ENCODE peak calls at places on chromosome 12, in six cellular contexts. T is transverse colon, I is stomach, B is HepG2, X is K562, A is sigmoid colon. R is an unnamed sample.

GRCh38 chr12:93127107-93127560 is 198.0 kb upstream of the EEA1 start:
- DNase-seq in T (no peak), I (no peak), B (no peak), X (no peak), A (no peak), R (no peak)

GRCh38 chr12:127383281-127383680 is 883.7 kb upstream of the TMEM132C start:
- DNase-seq in T (no peak), I (no peak), B (no peak), X (no peak), A (no peak), R (no peak)

GRCh38 chr12:67919406-67919805 is 69.8 kb upstream of the IFNG-AS1 start:
- DNase-seq in T (no peak), I (no peak), B (no peak), X (no peak), A (no peak), R (no peak)

GRCh38 chr12:124032265-124032886 is 59.4 kb downstream of the ZNF664 start:
- DNase-seq in T (peak; percentile 22), I (peak; percentile 38), B (peak; percentile 36), X (peak; percentile 83), A (no peak), R (no peak)

GRCh38 chr12:88432536-88433462 is 147.5 kb downstream of the KITLG start:
- DNase-seq in T (no peak), I (no peak), B (no peak), X (no peak), A (peak; percentile 71), R (no peak)

GRCh38 chr12:49187184-49187583 is 1.7 kb downstream of the TUBA1A start:
- DNase-seq in T (no peak), I (no peak), B (no peak), X (no peak), A (peak; percentile 81), R (peak; percentile 93)

GRCh38 chr12:97754306-97754705 is 291.7 kb downstream of the RMST start:
- DNase-seq in T (no peak), I (no peak), B (no peak), X (no peak), A (no peak), R (no peak)

GRCh38 chr12:56104815-56105476 is 587 bp downstream of the PA2G4 start:
- DNase-seq in T (no peak), I (peak; percentile 34), B (no peak), X (peak; percentile 57), A (no peak), R (no peak)

GRCh38 chr12:18690653-18691052 is 47.2 kb downstream of the PLCZ1 start:
- DNase-seq in T (no peak), I (no peak), B (no peak), X (peak; percentile 20), A (no peak), R (no peak)

GRCh38 chr12:90211017-90211416 is 502.4 kb upstream of the ATP2B1 start:
- DNase-seq in T (no peak), I (no peak), B (no peak), X (no peak), A (no peak), R (no peak)

GRCh38 chr12:113796086-113796827 is 169.9 kb downstream of the RBM19 start:
- DNase-seq in T (no peak), I (no peak), B (no peak), X (no peak), A (no peak), R (no peak)

GRCh38 chr12:110312581-110313360 is 31.7 kb downstream of the ATP2A2 start:
- DNase-seq in T (no peak), I (no peak), B (no peak), X (no peak), A (peak; percentile 72), R (no peak)

GRCh38 chr12:31807773-31808097 is 78.9 kb upstream of the AMN1 start:
- DNase-seq in T (no peak), I (no peak), B (no peak), X (no peak), A (no peak), R (no peak)

GRCh38 chr12:69688021-69688420 is 11.1 kb downstream of the BEST3 start:
- DNase-seq in T (no peak), I (no peak), B (peak; percentile 6), X (no peak), A (no peak), R (no peak)

GRCh38 chr12:2553388-2554126 is 241.2 kb upstream of the FKBP4 start:
- DNase-seq in T (no peak), I (no peak), B (no peak), X (no peak), A (no peak), R (no peak)

GRCh38 chr12:64104376-64104775 is 117.7 kb downstream of the KICS2 start:
- DNase-seq in T (peak; percentile 25), I (no peak), B (no peak), X (no peak), A (peak; percentile 90), R (no peak)
- TF ChIP-seq POLR2AphosphoS5 in T (peak; percentile 56), I (peak; percentile 78), B (no peak), X (no peak), A (peak; percentile 84), R (peak; percentile 83)

GRCh38 chr12:118493962-118494361 is 117.6 kb downstream of the SUDS3 start:
- DNase-seq in T (no peak), I (no peak), B (no peak), X (no peak), A (no peak), R (no peak)

GRCh38 chr12:118488034-118488433 is 111.7 kb downstream of the SUDS3 start:
- DNase-seq in T (no peak), I (no peak), B (no peak), X (no peak), A (peak; percentile 74), R (no peak)
- TF ChIP-seq EP300 in T (no peak), I (no peak), B (no peak), X (no peak), A (no peak), R (no peak)

DNA sequence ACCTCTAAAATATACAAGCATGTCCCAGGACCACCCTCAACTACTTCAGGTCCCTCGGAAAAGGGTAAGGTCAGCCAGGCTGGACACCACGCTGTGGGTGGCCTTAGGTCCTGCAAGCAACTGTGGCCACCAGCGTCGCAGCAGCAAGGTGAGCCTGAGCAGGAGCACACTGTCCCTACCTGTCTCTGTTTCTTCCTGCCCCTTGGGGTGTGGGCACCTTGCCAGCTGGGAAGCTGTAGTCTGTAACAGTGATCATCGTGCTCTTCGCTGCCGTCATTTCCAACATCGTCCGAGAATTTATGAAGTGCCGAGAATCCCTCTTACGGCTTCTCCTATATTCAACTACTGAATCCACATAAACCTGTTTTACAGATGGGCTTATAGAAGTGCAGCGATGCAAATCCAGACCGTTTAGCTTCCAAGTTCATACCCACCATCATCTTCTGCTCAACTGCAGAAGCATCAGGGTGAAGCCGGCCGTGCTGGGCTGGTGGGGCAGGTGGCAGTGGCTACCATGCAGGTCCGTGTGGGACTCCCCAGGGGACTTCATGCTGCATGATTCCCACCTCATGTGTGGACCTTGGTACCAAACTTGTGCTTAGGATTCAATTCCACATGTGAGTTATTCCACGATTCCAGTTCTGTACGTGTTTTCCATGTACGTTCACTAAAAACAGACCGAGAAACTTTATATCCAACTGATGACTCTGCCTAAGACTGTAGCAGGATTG is 361.3 kb upstream of the SFSWAP start:
- DNase-seq in T (no peak), I (no peak), B (no peak), X (no peak), A (no peak), R (no peak)
- TF ChIP-seq POLR2AphosphoS5 in T (no peak), I (no peak), B (no peak), X (no peak), A (no peak), R (no peak)

DNA sequence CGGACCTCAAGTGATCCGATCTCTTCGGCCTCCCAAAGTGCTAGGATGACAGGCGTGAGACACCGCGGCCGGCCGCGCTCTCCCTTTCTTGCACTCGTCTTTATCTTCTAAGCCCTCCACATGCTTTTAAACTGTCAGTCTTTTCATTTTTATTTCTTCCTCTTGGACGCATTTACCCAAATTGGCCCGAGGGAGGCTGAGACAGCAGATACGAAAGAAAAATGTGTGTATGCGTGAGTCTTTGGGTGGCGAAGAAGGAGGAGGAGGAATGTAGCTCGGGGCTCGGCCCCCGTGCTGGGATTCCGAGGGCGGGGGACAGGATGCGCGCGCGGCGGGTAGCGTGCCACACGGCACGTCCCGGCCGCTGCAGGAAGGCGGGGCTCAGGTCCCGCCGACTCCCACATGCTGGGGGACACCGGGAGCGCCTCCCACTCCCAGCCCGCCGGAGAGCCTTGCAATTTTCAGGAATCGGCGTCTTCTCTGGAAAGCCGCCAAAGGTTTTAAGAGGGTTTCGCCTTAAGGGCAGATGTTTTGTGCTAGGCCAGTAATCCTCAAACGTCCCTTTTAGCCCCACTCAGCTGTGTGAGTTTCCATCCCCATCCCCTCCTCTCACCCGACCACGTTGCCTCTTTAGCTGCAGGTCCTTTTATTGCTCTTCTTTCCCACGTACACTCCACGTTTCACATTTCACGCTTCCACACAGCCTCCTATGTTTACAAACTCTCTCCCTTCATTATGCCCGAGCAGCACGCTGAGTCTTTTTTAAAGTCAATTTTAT is 34.7 kb upstream of the SLC2A3 start:
- DNase-seq in T (peak; percentile 82), I (peak; percentile 72), B (no peak), X (peak; percentile 87), A (peak; percentile 93), R (peak; percentile 96)
- TF ChIP-seq EP300 in T (peak; percentile 71), I (no peak), B (no peak), X (no peak), A (no peak), R (no peak)

GRCh38 chr12:108837239-108837638 is 20.1 kb downstream of the SSH1 start:
- DNase-seq in T (no peak), I (no peak), B (no peak), X (no peak), A (no peak), R (no peak)
- TF ChIP-seq POLR2AphosphoS5 in T (no peak), I (no peak), B (no peak), X (no peak), A (no peak), R (no peak)

GRCh38 chr12:50626026-50626425 is 121.2 kb downstream of the DIP2B start:
- DNase-seq in T (no peak), I (no peak), B (no peak), X (no peak), A (no peak), R (no peak)
- TF ChIP-seq EP300 in T (no peak), I (no peak), B (no peak), X (no peak), A (no peak), R (no peak)

R was measured in esophagus muscularis mucosa.